ENCODE peak calls at places on chromosomes 4 and X, in four cellular contexts. Y is breast epithelium, T is K562, D is IMR-90. P is an unnamed sample.
A peak's percentile ranks its signal among the peaks of the same experiment; 100 is the strongest.

GRCh38 chr4:930827-931193 is 1.3 kb downstream of the GAK start:
- DNase-seq in T (no peak), Y (no peak), D (no peak), P (no peak)

GRCh38 chrX:124555036-124555595 is 208.8 kb downstream of the SH2D1A start:
- DNase-seq in Y (no peak), D (peak; percentile 68), T (no peak), P (no peak)

GRCh38 chrX:11367609-11368430 is 74.6 kb downstream of the AMELX start:
- DNase-seq in Y (no peak), T (peak; percentile 93), D (peak; percentile 10), P (no peak)

GRCh38 chrX:152600853-152601635 is 36.7 kb upstream of the GABRQ start:
- DNase-seq in Y (no peak), T (peak; percentile 11), D (no peak), P (no peak)

GRCh38 chr4:56995525-56995924 is 16.8 kb downstream of the POLR2B start:
- DNase-seq in Y (no peak), D (peak; percentile 97), T (no peak), P (peak; percentile 63)

GRCh38 chrX:78103001-78103634 is 930 bp upstream of the PGK1 start:
- DNase-seq in D (no peak), Y (no peak), T (no peak), P (peak; percentile 18)

GRCh38 chr4:5839751-5840674 is 52.9 kb downstream of the CRMP1 start:
- DNase-seq in T (no peak), Y (no peak), D (no peak), P (peak; percentile 76)

GRCh38 chr4:40552536-40552935 is 77.1 kb downstream of the RBM47 start:
- DNase-seq in T (no peak), Y (no peak), D (no peak), P (no peak)

GRCh38 chrX:53599781-53600396 is 86.6 kb downstream of the HUWE1 start:
- DNase-seq in D (no peak), Y (no peak), T (no peak), P (no peak)

GRCh38 chr4:78644744-78645330 is 93.3 kb downstream of the ANXA3 start:
- DNase-seq in T (peak; percentile 87), D (peak; percentile 86), Y (no peak), P (peak; percentile 47)

GRCh38 chr4:78953231-78953630 is 14.0 kb upstream of the PAQR3 start:
- DNase-seq in Y (no peak), D (no peak), T (no peak), P (no peak)

GRCh38 chr4:121140712-121141111 is 23.4 kb downstream of the TNIP3 start:
- DNase-seq in D (peak; percentile 57), T (no peak), Y (no peak), P (no peak)

GRCh38 chr4:151012836-151013235 is 2.2 kb downstream of the LRBA start:
- DNase-seq in T (peak; percentile 75), Y (no peak), D (no peak), P (no peak)

GRCh38 chr4:79147251-79147650 is 178.6 kb downstream of the NAA11 start:
- DNase-seq in T (no peak), D (no peak), Y (no peak), P (no peak)

GRCh38 chrX:112211459-112211858 is 128.9 kb upstream of the TRPC5 start:
- DNase-seq in T (no peak), Y (no peak), D (peak; percentile 45), P (no peak)

GRCh38 chr4:38283724-38284123 is 323.5 kb downstream of the PTTG2 start:
- DNase-seq in D (no peak), T (peak; percentile 28), Y (no peak), P (no peak)

GRCh38 chrX:110219920-110220319 is 98.0 kb downstream of the AMMECR1 start:
- DNase-seq in T (peak; percentile 11), Y (no peak), D (peak; percentile 69), P (no peak)

GRCh38 chr4:140137654-140138053 is 16.3 kb downstream of the MAML3 start:
- DNase-seq in Y (no peak), D (peak; percentile 59), T (no peak), P (no peak)

GRCh38 chr4:142846729-142847606 is 867 bp upstream of the INPP4B start:
- DNase-seq in D (no peak), Y (peak; percentile 56), T (peak; percentile 6), P (peak; percentile 41)

GRCh38 chrX:153669174-153669890 is 4.3 kb downstream of the PNCK start:
- DNase-seq in D (no peak), Y (peak; percentile 28), T (peak; percentile 65), P (no peak)

GRCh38 chr4:147793973-147794690 is 62.2 kb downstream of the ARHGAP10 start:
- DNase-seq in T (no peak), Y (no peak), D (no peak), P (no peak)

GRCh38 chrX:110180176-110180927 is 137.5 kb downstream of the AMMECR1 start:
- DNase-seq in T (no peak), Y (no peak), D (peak; percentile 84), P (peak; percentile 69)

GRCh38 chr4:107856901-107857300 is 32.2 kb downstream of the SGMS2 start:
- DNase-seq in D (no peak), Y (no peak), T (no peak), P (no peak)

GRCh38 chrX:119497185-119497584 is 28.9 kb downstream of the SLC25A5 start:
- DNase-seq in T (no peak), D (no peak), Y (no peak), P (no peak)

GRCh38 chrX:149453030-149453429 is 52.1 kb downstream of the IDS start:
- DNase-seq in T (peak; percentile 34), D (peak; percentile 17), Y (no peak), P (no peak)

GRCh38 chr4:121073672-121074386 is 1.5 kb upstream of the NDNF start:
- DNase-seq in Y (no peak), T (no peak), D (no peak), P (no peak)

GRCh38 chr4:8383451-8384160 is 56.9 kb downstream of the ACOX3 start:
- DNase-seq in Y (no peak), T (no peak), D (peak; percentile 42), P (no peak)

GRCh38 chr4:70979445-70980008 is 13.9 kb upstream of the DCK start:
- DNase-seq in Y (no peak), T (no peak), D (no peak), P (no peak)

GRCh38 chr4:166014411-166014810 is 141.4 kb downstream of the TLL1 start:
- DNase-seq in Y (no peak), D (no peak), T (no peak), P (no peak)

GRCh38 chr4:23956601-23957364 is 66.9 kb upstream of the PPARGC1A start:
- DNase-seq in Y (no peak), T (no peak), D (peak; percentile 43), P (no peak)

GRCh38 chrX:103360092-103360491 is 3.8 kb downstream of the TCEAL9 start:
- DNase-seq in T (peak; percentile 67), D (no peak), Y (no peak), P (no peak)

GRCh38 chr4:151489462-151490203 is 80.7 kb downstream of the FHIP1A start:
- DNase-seq in T (peak; percentile 3), D (no peak), Y (no peak), P (no peak)

GRCh38 chrX:30065226-30065625 is 150.1 kb upstream of the MAGEB2 start:
- DNase-seq in D (peak; percentile 52), T (no peak), Y (no peak), P (no peak)

GRCh38 chr4:186472948-186473347 is 82.4 kb downstream of the MTNR1A start:
- DNase-seq in D (peak; percentile 56), T (peak; percentile 21), Y (no peak), P (no peak)

GRCh38 chrX:41338422-41338821 is 4.5 kb downstream of the DDX3X start:
- DNase-seq in Y (no peak), D (no peak), T (no peak), P (no peak)

GRCh38 chr4:174749091-174749490 is 80.0 kb downstream of the GLRA3 start:
- DNase-seq in T (no peak), D (no peak), Y (no peak), P (no peak)

GRCh38 chr4:40490481-40490880 is 139.2 kb downstream of the RBM47 start:
- DNase-seq in D (no peak), T (no peak), Y (no peak), P (no peak)

GRCh38 chrX:130771230-130771629 is 131.8 kb downstream of the ENOX2 start:
- DNase-seq in D (no peak), Y (no peak), T (no peak), P (no peak)

GRCh38 chrX:25433307-25433706 is 417.5 kb upstream of the ARX start:
- DNase-seq in Y (no peak), D (no peak), T (no peak), P (no peak)

GRCh38 chrX:25427873-25428555 is 412.2 kb upstream of the ARX start:
- DNase-seq in T (peak; percentile 0), Y (no peak), D (no peak), P (no peak)

DNA sequence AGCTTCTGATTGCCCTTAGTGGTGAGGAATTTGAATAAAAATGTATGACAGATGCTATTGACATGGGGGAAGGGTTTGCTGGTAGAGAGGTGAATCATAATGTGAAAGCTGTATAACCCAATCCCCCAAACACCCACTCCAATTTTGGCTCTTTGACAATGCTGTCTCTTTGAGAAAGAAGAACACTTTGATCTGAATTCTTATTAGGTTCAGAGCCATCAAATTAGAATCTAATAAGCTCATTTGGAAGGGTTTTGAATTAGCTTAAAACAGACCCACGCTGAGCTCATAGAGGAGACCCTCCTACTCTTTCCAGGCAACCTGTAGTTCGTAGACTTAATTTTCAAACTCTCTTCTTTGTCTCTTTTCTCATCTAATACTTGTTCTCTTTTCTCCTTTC is 416.6 kb upstream of the ARX start:
- DNase-seq in D (no peak), Y (no peak), T (no peak), P (no peak)
- H3K4me3 ChIP-seq in D (no peak overlapping the region), Y (no peak overlapping the region), T (no peak overlapping the region), P (no peak overlapping the region)

DNA sequence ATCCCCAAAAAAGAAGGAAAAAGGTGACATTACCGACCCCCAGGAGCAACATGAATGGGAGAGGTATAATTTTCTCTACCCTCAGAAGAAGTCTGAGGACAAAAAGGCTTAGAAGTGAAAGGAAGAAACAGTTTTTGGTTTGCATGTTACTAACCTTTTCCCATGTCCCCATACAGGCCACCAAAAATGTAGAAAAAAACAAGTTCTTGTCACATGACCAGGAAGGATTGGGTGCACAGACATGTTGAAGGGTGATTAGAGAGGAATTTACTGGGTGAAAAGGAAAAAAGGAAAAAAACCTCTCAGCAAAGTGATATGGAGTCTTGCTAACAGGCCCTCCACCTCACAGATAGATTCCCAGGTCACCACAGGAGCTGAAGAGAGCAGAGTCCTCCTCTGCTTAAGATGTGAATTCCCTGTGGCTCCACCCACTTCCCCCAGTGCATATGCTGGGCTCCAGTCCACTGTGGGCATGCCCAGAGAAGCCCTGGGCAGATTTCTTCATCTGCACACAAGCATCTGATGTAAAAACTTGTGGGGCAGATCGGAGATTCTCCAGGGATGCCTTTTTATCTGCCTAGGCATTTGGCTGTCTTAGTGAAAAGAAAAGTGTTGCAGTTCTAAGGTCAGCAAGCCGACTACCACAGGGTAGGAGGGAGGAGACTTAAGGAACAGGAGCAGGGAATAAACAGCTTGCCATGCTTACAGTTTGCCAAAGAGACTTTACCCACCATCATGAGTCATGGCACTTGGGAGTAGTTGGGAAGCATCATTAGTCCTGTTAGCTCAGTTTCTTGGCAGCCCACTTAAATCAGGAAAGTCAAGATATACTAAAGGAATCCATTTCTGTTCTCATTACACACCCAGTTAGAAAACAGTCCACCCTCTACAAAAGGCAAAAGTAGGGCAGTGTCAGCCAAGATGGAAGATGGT is 25.0 kb upstream of the PASD1 start:
- DNase-seq in T (no peak), D (no peak), Y (no peak), P (no peak)
- TF ChIP-seq POLR2A in T (no peak), D (no peak), Y (no peak), P (no peak)

GRCh38 chr4:100823993-100824323 is 306.1 kb upstream of the EMCN start:
- DNase-seq in D (no peak), Y (no peak), T (no peak), P (no peak)
- H3K27ac ChIP-seq in D (no peak overlapping the region), Y (no peak overlapping the region), T (no peak overlapping the region), P (no peak overlapping the region)

GRCh38 chrX:107721318-107721717 is 54.3 kb downstream of the TSC22D3 start:
- DNase-seq in Y (no peak), T (no peak), D (no peak), P (no peak)
- H3K4me3 ChIP-seq in Y (no peak overlapping the region), T (no peak overlapping the region), D (no peak overlapping the region), P (no peak overlapping the region)